ENCODE peak calls at places on chromosomes 7 and 10, in seven cellular contexts. Y is epithelial cell of esophagus, W is A549, T is esophagus squamous epithelium, X is breast epithelium, Z is B cell, L is neural progenitor cell. R is an unnamed sample.

GRCh38 chr10:72344932-72345331 is 9.8 kb downstream of the DNAJB12 start:
- DNase-seq in Y (no peak), W (no peak), T (no peak), X (no peak), Z (no peak), L (no peak), R (no peak)

GRCh38 chr10:119343001-119343601 is 135.7 kb downstream of the GRK5 start:
- DNase-seq in Y (no peak), W (no peak), T (no peak), X (no peak), Z (no peak), L (no peak), R (no peak)

GRCh38 chr7:108561047-108561619 is 8.4 kb downstream of the THAP5 start:
- DNase-seq in Y (no peak), W (no peak), T (no peak), X (no peak), Z (no peak), L (no peak), R (no peak)

GRCh38 chr10:91194497-91195179 is 25.8 kb upstream of the PCGF5 start:
- DNase-seq in Y (no peak), W (no peak), T (no peak), X (no peak), Z (no peak), L (no peak), R (no peak)

GRCh38 chr10:30493609-30494530 is 59.9 kb downstream of the MAP3K8 start:
- DNase-seq in Y (peak; percentile 86), W (no peak), T (no peak), X (no peak), Z (no peak), L (no peak), R (no peak)

GRCh38 chr7:112665709-112666108 is 124.5 kb downstream of the TMEM168 start:
- DNase-seq in Y (peak; percentile 45), W (no peak), T (no peak), X (no peak), Z (no peak), L (peak; percentile 61), R (no peak)

GRCh38 chr10:125222515-125222914 is 62.2 kb upstream of the CTBP2 start:
- DNase-seq in Y (no peak), W (no peak), T (no peak), X (no peak), Z (no peak), L (no peak), R (no peak)

GRCh38 chr10:118592675-118593330 is 2.6 kb downstream of the PRLHR start:
- DNase-seq in Y (no peak), W (no peak), T (no peak), X (no peak), Z (peak; percentile 5), L (no peak), R (no peak)

GRCh38 chr10:58054881-58055280 is 212.8 kb downstream of the IPMK start:
- DNase-seq in Y (no peak), W (no peak), T (no peak), X (no peak), Z (no peak), L (no peak), R (no peak)

GRCh38 chr10:22503315-22504090 is 158.2 kb downstream of the SPAG6 start:
- DNase-seq in Y (peak; percentile 44), W (peak; percentile 12), T (no peak), X (no peak), Z (no peak), L (no peak), R (peak; percentile 19)

GRCh38 chr10:50275650-50276235 is 24.4 kb upstream of the ASAH2 start:
- DNase-seq in Y (peak; percentile 38), W (peak; percentile 18), T (no peak), X (no peak), Z (peak; percentile 55), L (peak; percentile 59), R (peak; percentile 43)

GRCh38 chr10:99834410-99834809 is 52.0 kb downstream of the ABCC2 start:
- DNase-seq in Y (peak; percentile 98), W (peak; percentile 92), T (no peak), X (no peak), Z (no peak), L (no peak), R (no peak)

GRCh38 chr7:5143106-5143505 is 46.9 kb upstream of the WIPI2 start:
- DNase-seq in Y (no peak), W (no peak), T (no peak), X (no peak), Z (no peak), L (no peak), R (no peak)

GRCh38 chr10:50508315-50509051 is 115.3 kb downstream of the SGMS1 start:
- DNase-seq in Y (no peak), W (no peak), T (no peak), X (no peak), Z (no peak), L (no peak), R (no peak)

GRCh38 chr10:83863283-83863966 is 275.9 kb upstream of the GHITM start:
- DNase-seq in Y (no peak), W (no peak), T (no peak), X (no peak), Z (no peak), L (no peak), R (no peak)

DNA sequence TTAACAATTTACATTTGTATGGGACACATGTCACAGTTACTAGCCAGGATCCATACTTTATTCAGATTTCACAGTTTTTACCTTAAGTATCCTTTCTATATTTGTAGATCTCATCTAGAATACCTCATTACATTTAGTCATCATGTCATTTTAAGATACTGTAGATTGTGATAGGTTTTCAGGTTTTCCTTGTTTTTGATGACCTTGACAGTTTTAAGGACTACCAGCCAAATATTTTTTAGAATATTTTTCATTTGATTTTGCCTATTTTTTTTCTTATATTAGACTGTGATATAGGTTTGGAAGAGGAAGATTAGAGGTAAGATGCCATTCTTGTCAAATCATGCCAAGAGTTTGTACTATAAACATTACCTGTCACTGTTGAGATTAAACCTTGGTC is 460.3 kb downstream of the ANKRD7 start:
- DNase-seq in Y (no peak), W (no peak), T (no peak), X (no peak), Z (no peak), L (no peak), R (no peak)
- TF ChIP-seq CTCF in Y (no peak), W (no peak), T (no peak), X (no peak), Z (no peak), L (no peak), R (no peak)

GRCh38 chr7:818031-818699 is 14.1 kb upstream of the SUN1 start:
- DNase-seq in Y (peak; percentile 64), W (peak; percentile 52), T (no peak), X (no peak), Z (no peak), L (no peak), R (no peak)
- TF ChIP-seq CTCF in Y (peak; percentile 45), W (peak; percentile 11), T (peak; percentile 33), X (peak; percentile 41), Z (peak; percentile 56), L (peak; percentile 38), R (no peak)

DNA sequence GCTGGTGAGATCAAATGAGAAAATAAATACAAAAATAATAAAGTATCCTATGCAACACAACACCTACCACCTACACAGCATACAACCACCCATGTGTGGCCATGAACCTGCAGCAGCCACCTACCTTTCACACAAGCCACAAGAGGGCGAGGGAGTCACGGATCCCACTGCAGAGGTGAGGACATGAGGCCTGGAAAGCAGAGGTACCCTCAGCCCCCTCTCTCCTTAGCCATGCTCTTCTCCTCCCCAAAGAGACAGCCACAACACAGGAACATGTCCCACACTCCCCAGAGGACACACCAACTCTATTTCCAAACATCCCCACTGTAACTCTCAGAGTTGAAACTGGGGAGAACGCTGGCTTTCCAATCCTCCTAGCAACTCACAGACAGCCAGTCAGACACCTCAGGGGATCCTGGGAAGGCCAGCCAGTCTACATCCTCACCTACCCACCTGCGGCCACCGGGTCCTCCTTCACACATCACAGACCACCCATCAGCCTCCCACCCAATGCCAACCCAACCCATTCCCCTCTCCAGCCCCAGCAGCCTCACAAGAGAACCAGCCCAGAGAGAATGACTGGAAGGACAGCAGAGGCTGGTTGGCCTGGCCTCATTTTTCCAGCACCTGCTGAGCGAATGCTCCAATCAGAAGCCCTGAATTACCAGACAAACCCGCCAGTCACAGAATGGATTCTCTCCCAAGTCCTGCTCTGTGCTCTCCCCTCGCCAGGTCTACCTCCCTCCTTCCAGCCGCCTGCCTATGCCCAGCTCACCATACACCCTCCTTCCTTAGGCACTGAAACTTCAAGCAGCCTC is 18.4 kb downstream of the DLG5 start:
- DNase-seq in Y (peak; percentile 48), W (no peak), T (no peak), X (no peak), Z (no peak), L (no peak), R (no peak)
- TF ChIP-seq CTCF in Y (peak; percentile 54), W (peak; percentile 43), T (no peak), X (no peak), Z (no peak), L (peak; percentile 30), R (peak; percentile 27)

GRCh38 chr10:53122265-53122664 is 349.7 kb upstream of the MBL2 start:
- DNase-seq in Y (peak; percentile 58), W (no peak), T (no peak), X (no peak), Z (no peak), L (no peak), R (no peak)

GRCh38 chr10:53123311-53123710 is 350.7 kb upstream of the MBL2 start:
- DNase-seq in Y (peak; percentile 20), W (no peak), T (no peak), X (no peak), Z (no peak), L (no peak), R (no peak)
- TF ChIP-seq CTCF in Y (no peak), W (no peak), T (no peak), X (no peak), Z (no peak), L (no peak), R (no peak)

GRCh38 chr7:73718438-73718881 is 1.0 kb downstream of the STX1A start:
- DNase-seq in Y (no peak), W (no peak), T (no peak), X (no peak), Z (no peak), L (no peak), R (no peak)

GRCh38 chr7:73719806-73720169 is 319 bp upstream of the STX1A start:
- DNase-seq in Y (no peak), W (no peak), T (no peak), X (no peak), Z (no peak), L (no peak), R (no peak)

GRCh38 chr7:73717025-73717807 is 2.3 kb downstream of the STX1A start:
- DNase-seq in Y (no peak), W (no peak), T (no peak), X (no peak), Z (no peak), L (no peak), R (no peak)

GRCh38 chr7:73717991-73718405 is 1.5 kb downstream of the STX1A start:
- DNase-seq in Y (peak; percentile 93), W (no peak), T (no peak), X (no peak), Z (peak; percentile 58), L (no peak), R (no peak)

GRCh38 chr7:73718905-73719805 is at the start of gene STX1A:
- DNase-seq in Y (peak; percentile 81), W (no peak), T (no peak), X (peak; percentile 43), Z (peak; percentile 55), L (peak; percentile 92), R (peak; percentile 80)
- TF ChIP-seq CTCF in Y (no peak), W (no peak), T (no peak), X (no peak), Z (no peak), L (no peak), R (no peak)